ENCODE peak calls at places on chromosomes 16 and 17, in four cellular contexts. One of them, this sample, is unnamed.

GRCh38 chr17:17381438-17382059 is 78.4 kb downstream of the NT5M start:
- DNase-seq in fibroblast of the aortic adventitia: no peak
- DNase-seq in brain microvascular endothelial cell: no peak
- DNase-seq in PC-9: no peak
- DNase-seq in this sample: no peak

GRCh38 chr16:31460582-31461002 is 1.3 kb downstream of the ARMC5 start:
- DNase-seq in brain microvascular endothelial cell: peak; percentile 37
- DNase-seq in PC-9: peak; percentile 43
- DNase-seq in fibroblast of the aortic adventitia: peak; percentile 73
- DNase-seq in this sample: peak; percentile 79

GRCh38 chr16:3590736-3591435 is 13.7 kb upstream of the NLRC3 start:
- DNase-seq in PC-9: no peak
- DNase-seq in brain microvascular endothelial cell: no peak
- DNase-seq in fibroblast of the aortic adventitia: no peak
- DNase-seq in this sample: no peak

GRCh38 chr17:82529914-82530300 is 10.4 kb downstream of the FOXK2 start:
- DNase-seq in PC-9: no peak
- DNase-seq in brain microvascular endothelial cell: no peak
- DNase-seq in fibroblast of the aortic adventitia: no peak
- DNase-seq in this sample: no peak

GRCh38 chr16:15518412-15519351 is 84.3 kb downstream of the BMERB1 start:
- DNase-seq in brain microvascular endothelial cell: peak; percentile 18
- DNase-seq in PC-9: no peak
- DNase-seq in fibroblast of the aortic adventitia: peak; percentile 99
- DNase-seq in this sample: peak; percentile 49

GRCh38 chr16:85473909-85474640 is 139.0 kb upstream of the GSE1 start:
- DNase-seq in PC-9: no peak
- DNase-seq in fibroblast of the aortic adventitia: no peak
- DNase-seq in brain microvascular endothelial cell: no peak
- DNase-seq in this sample: no peak

GRCh38 chr16:75599452-75600277 is 23.4 kb downstream of the ADAT1 start:
- DNase-seq in fibroblast of the aortic adventitia: peak; percentile 27
- DNase-seq in PC-9: no peak
- DNase-seq in brain microvascular endothelial cell: no peak
- DNase-seq in this sample: no peak

GRCh38 chr17:58329808-58330543 is 1.4 kb upstream of the TSPOAP1 start:
- DNase-seq in PC-9: no peak
- DNase-seq in fibroblast of the aortic adventitia: no peak
- DNase-seq in brain microvascular endothelial cell: no peak
- DNase-seq in this sample: no peak

GRCh38 chr16:18050234-18050633 is 286.3 kb downstream of the NPIPA8 start:
- DNase-seq in PC-9: no peak
- DNase-seq in fibroblast of the aortic adventitia: no peak
- DNase-seq in brain microvascular endothelial cell: no peak
- DNase-seq in this sample: no peak

GRCh38 chr17:71237903-71238538 is 882.8 kb upstream of the SOX9 start:
- DNase-seq in brain microvascular endothelial cell: peak; percentile 3
- DNase-seq in fibroblast of the aortic adventitia: peak; percentile 4
- DNase-seq in PC-9: peak; percentile 35
- DNase-seq in this sample: peak; percentile 73

GRCh38 chr17:73278465-73279453 is 17.1 kb upstream of the CPSF4L start:
- DNase-seq in brain microvascular endothelial cell: no peak
- DNase-seq in PC-9: no peak
- DNase-seq in fibroblast of the aortic adventitia: peak; percentile 71
- DNase-seq in this sample: no peak

GRCh38 chr17:4249452-4250029 is 14.2 kb downstream of the ANKFY1 start:
- DNase-seq in brain microvascular endothelial cell: peak; percentile 7
- DNase-seq in PC-9: no peak
- DNase-seq in fibroblast of the aortic adventitia: peak; percentile 68
- DNase-seq in this sample: peak; percentile 70

GRCh38 chr17:16929281-16929680 is 42.6 kb downstream of the TNFRSF13B start:
- DNase-seq in brain microvascular endothelial cell: no peak
- DNase-seq in PC-9: no peak
- DNase-seq in fibroblast of the aortic adventitia: no peak
- DNase-seq in this sample: no peak

GRCh38 chr16:28087675-28088285 is 24.3 kb upstream of the GSG1L start:
- DNase-seq in brain microvascular endothelial cell: no peak
- DNase-seq in PC-9: no peak
- DNase-seq in fibroblast of the aortic adventitia: no peak
- DNase-seq in this sample: no peak

GRCh38 chr17:72725432-72726068 is 366.9 kb downstream of the SLC39A11 start:
- DNase-seq in brain microvascular endothelial cell: peak; percentile 38
- DNase-seq in PC-9: no peak
- DNase-seq in fibroblast of the aortic adventitia: peak; percentile 62
- DNase-seq in this sample: peak; percentile 78

GRCh38 chr16:66945939-66946338 is 10.6 kb downstream of the CES2 start:
- DNase-seq in PC-9: no peak
- DNase-seq in fibroblast of the aortic adventitia: no peak
- DNase-seq in brain microvascular endothelial cell: no peak
- DNase-seq in this sample: no peak

GRCh38 chr17:36008998-36009665 is 7.8 kb upstream of the CCL15 start:
- DNase-seq in fibroblast of the aortic adventitia: peak; percentile 13
- DNase-seq in brain microvascular endothelial cell: peak; percentile 6
- DNase-seq in PC-9: no peak
- DNase-seq in this sample: peak; percentile 27

GRCh38 chr16:3004781-3005284 is 7.9 kb upstream of the CLDN9 start:
- DNase-seq in PC-9: peak; percentile 74
- DNase-seq in brain microvascular endothelial cell: no peak
- DNase-seq in fibroblast of the aortic adventitia: no peak
- DNase-seq in this sample: no peak

GRCh38 chr16:71648921-71649320 is 22.9 kb downstream of the MARVELD3 start:
- DNase-seq in PC-9: no peak
- DNase-seq in brain microvascular endothelial cell: no peak
- DNase-seq in fibroblast of the aortic adventitia: no peak
- DNase-seq in this sample: peak; percentile 37

GRCh38 chr16:89357460-89357859 is 132.9 kb downstream of the ANKRD11 start:
- DNase-seq in PC-9: no peak
- DNase-seq in fibroblast of the aortic adventitia: no peak
- DNase-seq in brain microvascular endothelial cell: no peak
- DNase-seq in this sample: no peak

GRCh38 chr17:55285340-55286301 is 20.9 kb downstream of the HLF start:
- DNase-seq in fibroblast of the aortic adventitia: peak; percentile 90
- DNase-seq in brain microvascular endothelial cell: peak; percentile 34
- DNase-seq in PC-9: no peak
- DNase-seq in this sample: peak; percentile 96

GRCh38 chr17:3959295-3959899 is 4.8 kb downstream of the ATP2A3 start:
- DNase-seq in PC-9: peak; percentile 80
- DNase-seq in brain microvascular endothelial cell: peak; percentile 61
- DNase-seq in fibroblast of the aortic adventitia: peak; percentile 34
- DNase-seq in this sample: peak; percentile 49

GRCh38 chr16:48356633-48357376 is 28.4 kb downstream of the SIAH1 start:
- DNase-seq in fibroblast of the aortic adventitia: no peak
- DNase-seq in brain microvascular endothelial cell: no peak
- DNase-seq in PC-9: no peak
- DNase-seq in this sample: no peak

GRCh38 chr16:1466968-1467521 is 7.8 kb downstream of the CLCN7 start:
- DNase-seq in fibroblast of the aortic adventitia: no peak
- DNase-seq in PC-9: peak; percentile 43
- DNase-seq in brain microvascular endothelial cell: no peak
- DNase-seq in this sample: peak; percentile 9

GRCh38 chr16:71637398-71637797 is 11.4 kb downstream of the MARVELD3 start:
- DNase-seq in PC-9: no peak
- DNase-seq in brain microvascular endothelial cell: peak; percentile 90
- DNase-seq in fibroblast of the aortic adventitia: peak; percentile 74
- DNase-seq in this sample: peak; percentile 99

GRCh38 chr17:78322858-78323455 is 36.9 kb downstream of the SOCS3 start:
- DNase-seq in PC-9: no peak
- DNase-seq in brain microvascular endothelial cell: peak; percentile 41
- DNase-seq in fibroblast of the aortic adventitia: no peak
- DNase-seq in this sample: peak; percentile 70

GRCh38 chr16:66525396-66526180 is 24.3 kb downstream of the TK2 start:
- DNase-seq in PC-9: peak; percentile 51
- DNase-seq in brain microvascular endothelial cell: no peak
- DNase-seq in fibroblast of the aortic adventitia: no peak
- DNase-seq in this sample: peak; percentile 33

GRCh38 chr16:3595110-3595486 is 16.3 kb downstream of the SLX4 start:
- DNase-seq in fibroblast of the aortic adventitia: no peak
- DNase-seq in PC-9: no peak
- DNase-seq in brain microvascular endothelial cell: no peak
- DNase-seq in this sample: no peak

GRCh38 chr16:50253511-50253903 is 12.8 kb upstream of the ADCY7 start:
- DNase-seq in brain microvascular endothelial cell: no peak
- DNase-seq in fibroblast of the aortic adventitia: no peak
- DNase-seq in PC-9: no peak
- DNase-seq in this sample: no peak

GRCh38 chr16:23145186-23145585 is 4.1 kb downstream of the USP31 start:
- DNase-seq in PC-9: no peak
- DNase-seq in fibroblast of the aortic adventitia: no peak
- DNase-seq in brain microvascular endothelial cell: no peak
- DNase-seq in this sample: no peak

GRCh38 chr16:12090162-12090552 is 113.6 kb downstream of the SNX29 start:
- DNase-seq in fibroblast of the aortic adventitia: no peak
- DNase-seq in PC-9: no peak
- DNase-seq in brain microvascular endothelial cell: no peak
- DNase-seq in this sample: no peak

GRCh38 chr17:34859652-34860051 is 101.6 kb downstream of the CCT6B start:
- DNase-seq in brain microvascular endothelial cell: no peak
- DNase-seq in fibroblast of the aortic adventitia: no peak
- DNase-seq in PC-9: no peak
- DNase-seq in this sample: no peak

GRCh38 chr17:69913241-69914015 is 161.6 kb upstream of the KCNJ16 start:
- DNase-seq in PC-9: no peak
- DNase-seq in brain microvascular endothelial cell: no peak
- DNase-seq in fibroblast of the aortic adventitia: peak; percentile 58
- DNase-seq in this sample: peak; percentile 31

GRCh38 chr16:86573646-86574508 is 4.5 kb upstream of the FOXL1 start:
- DNase-seq in PC-9: no peak
- DNase-seq in fibroblast of the aortic adventitia: no peak
- DNase-seq in brain microvascular endothelial cell: no peak
- DNase-seq in this sample: no peak

GRCh38 chr17:40089085-40089895 is 11.1 kb downstream of the NR1D1 start:
- DNase-seq in brain microvascular endothelial cell: no peak
- DNase-seq in PC-9: no peak
- DNase-seq in fibroblast of the aortic adventitia: no peak
- DNase-seq in this sample: no peak

GRCh38 chr16:86899156-86899555 is 320.8 kb downstream of the FOXL1 start:
- DNase-seq in brain microvascular endothelial cell: no peak
- DNase-seq in PC-9: no peak
- DNase-seq in fibroblast of the aortic adventitia: no peak
- DNase-seq in this sample: no peak

GRCh38 chr17:65660947-65661346 is 99.5 kb upstream of the AXIN2 start:
- DNase-seq in PC-9: no peak
- DNase-seq in brain microvascular endothelial cell: peak; percentile 73
- DNase-seq in fibroblast of the aortic adventitia: peak; percentile 64
- DNase-seq in this sample: peak; percentile 68

GRCh38 chr16:54312502-54312991 is 26.0 kb upstream of the IRX3 start:
- DNase-seq in brain microvascular endothelial cell: no peak
- DNase-seq in fibroblast of the aortic adventitia: no peak
- DNase-seq in PC-9: no peak
- DNase-seq in this sample: no peak
- TF ChIP-seq CTCF in brain microvascular endothelial cell: no peak
- TF ChIP-seq CTCF in fibroblast of the aortic adventitia: no peak
- TF ChIP-seq CTCF in PC-9: no peak
- TF ChIP-seq CTCF in this sample: no peak

DNA sequence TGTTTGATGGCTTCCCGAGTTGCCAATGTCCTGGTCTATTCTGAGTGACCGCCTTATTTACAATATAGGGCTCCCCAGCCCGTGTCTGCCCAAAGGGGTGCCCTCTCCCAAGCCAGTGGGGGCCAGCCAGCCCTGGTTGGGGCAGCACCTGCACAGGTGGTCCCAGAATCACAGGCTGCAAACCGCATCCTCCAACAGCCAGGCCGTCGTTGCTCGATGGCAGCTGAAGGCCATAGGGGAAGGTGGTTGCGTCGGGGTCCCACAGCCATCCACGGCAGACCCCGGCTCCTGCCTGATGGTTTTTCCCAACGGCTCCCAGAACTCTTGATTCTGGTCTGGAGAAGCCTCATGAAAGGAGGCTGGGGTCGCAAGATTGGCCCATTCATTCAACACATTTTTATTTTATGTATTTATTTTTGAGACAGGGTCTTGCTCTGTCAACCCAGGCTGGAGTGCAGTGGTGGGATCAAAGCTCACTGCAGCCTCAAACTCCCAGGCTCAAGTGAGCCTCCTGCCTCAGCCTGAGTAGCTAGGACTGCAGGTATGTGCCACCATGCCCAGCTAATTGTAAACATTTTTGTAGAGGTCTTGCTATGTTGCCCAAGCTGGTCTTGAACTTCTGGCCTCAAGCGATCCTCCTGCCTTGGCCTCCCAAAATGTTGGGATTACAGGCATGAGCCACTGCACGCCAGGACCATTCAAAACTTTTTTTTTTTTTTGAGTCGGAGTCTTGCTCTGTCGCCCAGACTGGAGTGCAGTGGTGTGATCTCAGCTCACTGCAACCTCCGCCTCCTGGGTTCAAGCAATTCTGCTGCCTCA is 79.0 kb upstream of the TOB1 start:
- DNase-seq in brain microvascular endothelial cell: no peak
- DNase-seq in fibroblast of the aortic adventitia: no peak
- DNase-seq in PC-9: peak; percentile 15
- DNase-seq in this sample: no peak
- H3K4me3 ChIP-seq in brain microvascular endothelial cell: no peak overlapping the region
- H3K4me3 ChIP-seq in fibroblast of the aortic adventitia: no peak overlapping the region
- H3K4me3 ChIP-seq in PC-9: peak overlapping the region; percentile 60
- H3K4me3 ChIP-seq in this sample: no peak overlapping the region

DNA sequence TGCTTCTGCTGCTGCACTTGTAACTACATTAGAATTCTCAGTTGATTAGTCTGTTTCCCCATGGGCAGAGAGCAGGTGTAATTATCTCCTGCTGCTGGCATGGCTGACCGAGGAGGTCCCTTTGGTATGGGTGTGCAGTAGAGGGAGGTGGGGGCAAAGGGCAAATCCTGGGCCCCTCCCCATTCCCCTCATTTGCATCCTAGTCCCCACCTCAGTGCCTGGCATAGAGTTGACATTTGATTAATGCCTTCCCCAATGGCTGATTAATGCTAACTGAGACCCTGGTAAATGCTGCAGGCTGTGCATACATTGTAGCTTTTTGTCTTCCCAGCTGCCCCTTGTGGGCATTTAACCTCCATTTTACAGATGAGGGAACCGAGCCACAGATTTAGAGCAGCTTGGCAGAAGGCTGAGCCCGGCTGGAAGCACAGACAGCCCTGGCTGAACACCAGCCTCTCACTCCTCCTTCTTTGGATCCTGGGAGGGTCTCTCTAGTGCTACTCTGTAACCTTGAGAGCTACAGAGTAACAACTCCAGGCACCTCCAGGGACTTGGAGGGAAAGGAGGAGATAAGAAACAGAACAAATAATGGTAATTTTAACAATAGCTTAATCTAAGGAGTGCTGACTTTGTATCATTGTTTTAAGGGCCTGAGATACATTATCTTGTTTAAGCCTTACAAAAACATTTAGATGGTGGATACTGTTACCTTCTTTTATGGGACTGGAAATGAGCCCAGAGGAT is 5.1 kb downstream of the PLCG2 start:
- DNase-seq in fibroblast of the aortic adventitia: peak; percentile 7
- DNase-seq in brain microvascular endothelial cell: no peak
- DNase-seq in PC-9: no peak
- DNase-seq in this sample: no peak
- TF ChIP-seq CTCF in fibroblast of the aortic adventitia: no peak
- TF ChIP-seq CTCF in brain microvascular endothelial cell: no peak
- TF ChIP-seq CTCF in PC-9: no peak
- TF ChIP-seq CTCF in this sample: no peak

GRCh38 chr17:45150911-45151809 is 2.9 kb downstream of the HEXIM1 start:
- DNase-seq in brain microvascular endothelial cell: no peak
- DNase-seq in PC-9: no peak
- DNase-seq in fibroblast of the aortic adventitia: peak; percentile 35
- DNase-seq in this sample: no peak
- H3K4me3 ChIP-seq in brain microvascular endothelial cell: peak overlapping the region; percentile 93
- H3K4me3 ChIP-seq in PC-9: peak overlapping the region; percentile 86
- H3K4me3 ChIP-seq in fibroblast of the aortic adventitia: peak overlapping the region; percentile 81
- H3K4me3 ChIP-seq in this sample: peak overlapping the region; percentile 68

GRCh38 chr16:67946966-67947558 is 3.1 kb upstream of the LCAT start:
- DNase-seq in PC-9: no peak
- DNase-seq in fibroblast of the aortic adventitia: no peak
- DNase-seq in brain microvascular endothelial cell: no peak
- DNase-seq in this sample: no peak
- TF ChIP-seq CTCF in PC-9: no peak
- TF ChIP-seq CTCF in fibroblast of the aortic adventitia: no peak
- TF ChIP-seq CTCF in brain microvascular endothelial cell: no peak
- TF ChIP-seq CTCF in this sample: no peak

This sample was measured in choroid plexus epithelial cell.